ENCODE peak calls at places on chromosome 17, in seven cellular contexts. X, T, H, I, G, J and Z are unnamed samples.
A peak's percentile ranks its signal among the peaks of the same experiment; 100 is the strongest.

GRCh38 chr17:56678249-56679144 is 85.0 kb downstream of the NOG start:
- DNase-seq in X (no peak), T (no peak), H (no peak), I (no peak), G (no peak), J (no peak), Z (no peak)

GRCh38 chr17:15261818-15262290 is 3.3 kb downstream of the PMP22 start:
- DNase-seq in X (peak; percentile 61), T (no peak), H (no peak), I (no peak), G (no peak), J (peak; percentile 27), Z (no peak)

GRCh38 chr17:60901806-60902205 is 224.2 kb downstream of the BCAS3 start:
- DNase-seq in X (no peak), T (no peak), H (no peak), I (no peak), G (no peak), J (peak; percentile 58), Z (peak; percentile 32)

GRCh38 chr17:72587773-72588511 is 467.1 kb downstream of the SOX9 start:
- DNase-seq in X (peak; percentile 54), T (no peak), H (peak; percentile 14), I (no peak), G (peak; percentile 38), J (peak; percentile 57), Z (no peak)

GRCh38 chr17:61426482-61427304 is 25.5 kb upstream of the TBX4 start:
- DNase-seq in X (peak; percentile 83), T (no peak), H (no peak), I (no peak), G (no peak), J (no peak), Z (no peak)

GRCh38 chr17:17994271-17994670 is 21.6 kb downstream of the DRC3 start:
- DNase-seq in X (peak; percentile 74), T (peak; percentile 36), H (peak; percentile 25), I (no peak), G (no peak), J (peak; percentile 41), Z (no peak)

GRCh38 chr17:47905221-47905733 is 9.2 kb downstream of the SP2 start:
- DNase-seq in X (no peak), T (peak; percentile 87), H (no peak), I (peak; percentile 83), G (peak; percentile 67), J (peak; percentile 94), Z (peak; percentile 60)

GRCh38 chr17:47980516-47980915 is 9.6 kb downstream of the CDK5RAP3 start:
- DNase-seq in X (no peak), T (no peak), H (no peak), I (no peak), G (no peak), J (no peak), Z (no peak)

GRCh38 chr17:2701996-2702741 is 9.4 kb downstream of the CLUH start:
- DNase-seq in X (no peak), T (peak; percentile 18), H (no peak), I (peak; percentile 74), G (no peak), J (no peak), Z (no peak)

GRCh38 chr17:17114592-17115225 is 72.5 kb downstream of the MPRIP start:
- DNase-seq in X (no peak), T (no peak), H (no peak), I (no peak), G (no peak), J (no peak), Z (no peak)

GRCh38 chr17:8680402-8680801 is 49.9 kb upstream of the MYH10 start:
- DNase-seq in X (no peak), T (no peak), H (no peak), I (no peak), G (no peak), J (peak; percentile 37), Z (no peak)

GRCh38 chr17:29615048-29615385 is 7.7 kb downstream of the CORO6 start:
- DNase-seq in X (no peak), T (no peak), H (peak; percentile 44), I (no peak), G (no peak), J (no peak), Z (no peak)

GRCh38 chr17:8223356-8224063 is 13.1 kb upstream of the AURKB start:
- DNase-seq in X (peak; percentile 81), T (peak; percentile 72), H (peak; percentile 72), I (peak; percentile 72), G (peak; percentile 38), J (peak; percentile 53), Z (no peak)

GRCh38 chr17:17672453-17673368 is 8.5 kb upstream of the RAI1 start:
- DNase-seq in X (no peak), T (no peak), H (no peak), I (no peak), G (no peak), J (no peak), Z (no peak)

GRCh38 chr17:47987240-47987835 is 16.4 kb downstream of the CDK5RAP3 start:
- DNase-seq in X (no peak), T (peak; percentile 43), H (no peak), I (no peak), G (no peak), J (no peak), Z (no peak)

GRCh38 chr17:4933646-4934045 is 1.6 kb downstream of the GP1BA start:
- DNase-seq in X (no peak), T (no peak), H (no peak), I (no peak), G (no peak), J (no peak), Z (no peak)

GRCh38 chr17:4935650-4936049 is 3.6 kb downstream of the GP1BA start:
- DNase-seq in X (no peak), T (no peak), H (no peak), I (no peak), G (no peak), J (no peak), Z (no peak)

GRCh38 chr17:4936436-4936835 is 3.4 kb downstream of the SLC25A11 start:
- DNase-seq in X (no peak), T (no peak), H (no peak), I (no peak), G (no peak), J (no peak), Z (no peak)

GRCh38 chr17:4932756-4933155 is 679 bp downstream of the GP1BA start:
- DNase-seq in X (no peak), T (no peak), H (no peak), I (no peak), G (no peak), J (no peak), Z (no peak)

DNA sequence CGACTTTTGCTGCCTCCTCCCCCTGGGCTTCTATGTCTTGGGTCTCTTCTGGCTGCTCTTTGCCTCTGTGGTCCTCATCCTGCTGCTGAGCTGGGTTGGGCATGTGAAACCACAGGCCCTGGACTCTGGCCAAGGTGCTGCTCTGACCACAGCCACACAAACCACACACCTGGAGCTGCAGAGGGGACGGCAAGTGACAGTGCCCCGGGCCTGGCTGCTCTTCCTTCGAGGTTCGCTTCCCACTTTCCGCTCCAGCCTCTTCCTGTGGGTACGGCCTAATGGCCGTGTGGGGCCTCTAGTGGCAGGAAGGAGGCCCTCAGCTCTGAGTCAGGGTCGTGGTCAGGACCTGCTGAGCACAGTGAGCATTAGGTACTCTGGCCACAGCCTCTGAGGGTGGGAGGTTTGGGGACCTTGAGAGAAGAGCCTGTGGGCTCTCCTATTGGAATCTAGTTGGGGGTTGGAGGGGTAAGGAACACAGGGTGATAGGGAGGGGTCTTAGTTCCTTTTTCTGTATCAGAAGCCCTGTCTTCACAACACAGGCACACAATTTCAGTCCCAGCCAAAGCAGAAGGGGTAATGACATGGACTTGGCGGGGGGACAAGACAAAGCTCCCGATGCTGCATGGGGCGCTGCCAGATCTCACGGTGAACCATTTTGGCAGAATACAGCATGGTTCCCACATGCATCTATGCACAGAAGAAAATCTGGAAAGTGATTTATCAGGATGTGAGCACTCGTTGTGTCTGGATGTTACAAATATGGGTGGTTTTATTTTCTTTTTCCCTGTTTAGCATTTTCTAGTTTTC is 2.3 kb downstream of the GP1BA start:
- DNase-seq in X (no peak), T (no peak), H (no peak), I (peak; percentile 69), G (peak; percentile 33), J (peak; percentile 59), Z (no peak)
- TF ChIP-seq CTCF in X (no peak), T (no peak), H (no peak), I (no peak), G (peak; percentile 70), J (peak; percentile 58), Z (peak; percentile 53)

GRCh38 chr17:75260679-75261335 is 599 bp downstream of the GGA3 start:
- DNase-seq in X (no peak), T (no peak), H (no peak), I (no peak), G (no peak), J (peak; percentile 29), Z (no peak)
- H3K4me3 ChIP-seq in X (peak overlapping the region; percentile 97), T (peak overlapping the region; percentile 98), H (peak overlapping the region; percentile 67), I (peak overlapping the region; percentile 89), G (peak overlapping the region; percentile 92), J (peak overlapping the region; percentile 91), Z (peak overlapping the region; percentile 93)

GRCh38 chr17:34892864-34893263 is 68.4 kb downstream of the CCT6B start:
- DNase-seq in X (peak; percentile 33), T (no peak), H (peak; percentile 24), I (no peak), G (no peak), J (peak; percentile 14), Z (no peak)
- TF ChIP-seq CTCF in X (peak; percentile 46), T (peak; percentile 11), H (peak; percentile 61), I (peak; percentile 20), G (peak; percentile 33), J (peak; percentile 48), Z (peak; percentile 48)

GRCh38 chr17:50493744-50494143 is 14.5 kb upstream of the MYCBPAP start:
- DNase-seq in X (no peak), T (no peak), H (no peak), I (no peak), G (no peak), J (no peak), Z (no peak)
- H3K4me3 ChIP-seq in X (no peak overlapping the region), T (no peak overlapping the region), H (no peak overlapping the region), I (no peak overlapping the region), G (no peak overlapping the region), J (no peak overlapping the region), Z (no peak overlapping the region)

DNA sequence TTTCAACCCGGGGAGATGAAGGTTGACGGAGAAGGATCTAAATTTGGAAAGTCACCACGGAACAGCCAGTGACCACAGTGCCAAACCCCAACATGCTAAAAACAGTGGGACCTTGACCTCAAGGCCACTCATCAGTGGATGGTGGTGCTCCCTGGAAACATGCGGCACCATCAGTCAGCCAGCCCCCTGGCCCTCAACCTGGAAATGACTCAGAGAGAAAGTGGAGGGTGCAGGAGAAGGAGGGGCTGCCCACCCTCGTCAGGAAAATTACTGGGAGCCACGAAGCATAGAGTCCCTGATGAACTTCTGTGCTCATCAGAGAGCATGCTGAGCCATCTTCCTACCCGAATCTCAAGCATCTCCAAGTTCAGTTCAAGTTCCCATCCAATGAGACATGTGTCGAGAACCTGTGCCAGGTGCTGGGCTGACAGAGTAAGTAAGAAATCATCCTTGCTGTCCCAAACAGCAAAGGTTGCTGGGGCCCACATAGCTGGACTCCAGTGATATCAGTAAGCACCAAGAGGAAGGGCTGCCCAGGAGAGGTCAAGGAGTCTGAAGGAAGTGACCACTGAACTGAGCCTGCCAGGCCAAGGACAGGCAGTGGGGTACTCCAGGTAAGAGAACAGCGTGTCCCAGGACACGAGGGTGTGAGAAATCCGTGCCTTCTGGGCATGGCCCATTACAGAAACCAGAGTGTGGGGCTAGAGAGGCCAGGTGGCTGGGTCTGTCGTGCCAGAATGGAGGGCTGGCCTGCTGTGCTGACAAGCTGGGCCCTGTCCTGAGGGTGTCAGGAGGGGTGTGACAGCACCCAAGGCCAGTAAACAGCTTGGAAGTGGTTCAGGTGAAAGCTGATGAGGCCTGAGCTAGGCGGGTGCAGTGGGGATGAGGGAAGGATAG is 5.2 kb downstream of the PECAM1 start:
- DNase-seq in X (peak; percentile 63), T (peak; percentile 81), H (no peak), I (no peak), G (peak; percentile 85), J (peak; percentile 83), Z (peak; percentile 44)
- TF ChIP-seq CTCF in X (no peak), T (no peak), H (no peak), I (no peak), G (no peak), J (no peak), Z (no peak)

GRCh38 chr17:4342535-4342934 is 23.9 kb downstream of the UBE2G1 start:
- DNase-seq in X (no peak), T (no peak), H (no peak), I (no peak), G (no peak), J (no peak), Z (no peak)
- H3K4me3 ChIP-seq in X (no peak overlapping the region), T (no peak overlapping the region), H (no peak overlapping the region), I (no peak overlapping the region), G (no peak overlapping the region), J (no peak overlapping the region), Z (no peak overlapping the region)